ENCODE peak calls at places on chromosomes 7 and 10, in nine cellular contexts. One of them, this sample, is unnamed.

GRCh38 chr7:111162692-111163091 is 71.8 kb downstream of the LRRN3 start:
- DNase-seq in suprapubic skin: no peak
- DNase-seq in ovary: no peak
- DNase-seq in GM12878: no peak
- DNase-seq in stomach: no peak
- DNase-seq in sigmoid colon: no peak
- DNase-seq in A549: no peak
- DNase-seq in transverse colon: no peak
- DNase-seq in K562: no peak
- DNase-seq in this sample: no peak

GRCh38 chr7:47454066-47454950 is 127.6 kb downstream of the TNS3 start:
- DNase-seq in suprapubic skin: no peak
- DNase-seq in ovary: no peak
- DNase-seq in GM12878: no peak
- DNase-seq in stomach: no peak
- DNase-seq in sigmoid colon: no peak
- DNase-seq in A549: no peak
- DNase-seq in transverse colon: no peak
- DNase-seq in K562: no peak
- DNase-seq in this sample: no peak

GRCh38 chr7:25656071-25656470 is 427.8 kb upstream of the NPVF start:
- DNase-seq in suprapubic skin: no peak
- DNase-seq in ovary: no peak
- DNase-seq in GM12878: no peak
- DNase-seq in stomach: no peak
- DNase-seq in sigmoid colon: no peak
- DNase-seq in A549: no peak
- DNase-seq in transverse colon: no peak
- DNase-seq in K562: no peak
- DNase-seq in this sample: no peak

GRCh38 chr10:122054046-122055025 is 65.4 kb downstream of the TACC2 start:
- DNase-seq in suprapubic skin: no peak
- DNase-seq in ovary: peak; percentile 64
- DNase-seq in GM12878: no peak
- DNase-seq in stomach: peak; percentile 54
- DNase-seq in sigmoid colon: peak; percentile 84
- DNase-seq in A549: peak; percentile 55
- DNase-seq in transverse colon: peak; percentile 60
- DNase-seq in K562: peak; percentile 55
- DNase-seq in this sample: peak; percentile 59

GRCh38 chr10:31395695-31396094 is 76.7 kb downstream of the ZEB1 start:
- DNase-seq in suprapubic skin: no peak
- DNase-seq in ovary: no peak
- DNase-seq in GM12878: no peak
- DNase-seq in stomach: no peak
- DNase-seq in sigmoid colon: no peak
- DNase-seq in A549: no peak
- DNase-seq in transverse colon: no peak
- DNase-seq in K562: no peak
- DNase-seq in this sample: no peak

GRCh38 chr10:100886946-100887345 is 25.8 kb upstream of the SLF2 start:
- DNase-seq in suprapubic skin: peak; percentile 15
- DNase-seq in ovary: peak; percentile 78
- DNase-seq in GM12878: no peak
- DNase-seq in stomach: no peak
- DNase-seq in sigmoid colon: peak; percentile 75
- DNase-seq in A549: no peak
- DNase-seq in transverse colon: no peak
- DNase-seq in K562: no peak
- DNase-seq in this sample: peak; percentile 41

GRCh38 chr7:77570330-77571011 is 33.4 kb downstream of the PTPN12 start:
- DNase-seq in suprapubic skin: no peak
- DNase-seq in ovary: no peak
- DNase-seq in GM12878: no peak
- DNase-seq in stomach: no peak
- DNase-seq in sigmoid colon: no peak
- DNase-seq in A549: no peak
- DNase-seq in transverse colon: no peak
- DNase-seq in K562: no peak
- DNase-seq in this sample: no peak

GRCh38 chr7:2663121-2663886 is 24.7 kb upstream of the AMZ1 start:
- DNase-seq in suprapubic skin: peak; percentile 64
- DNase-seq in ovary: peak; percentile 87
- DNase-seq in GM12878: no peak
- DNase-seq in stomach: peak; percentile 50
- DNase-seq in sigmoid colon: peak; percentile 73
- DNase-seq in A549: no peak
- DNase-seq in transverse colon: no peak
- DNase-seq in K562: no peak
- DNase-seq in this sample: no peak

GRCh38 chr10:29479081-29479917 is 155.5 kb downstream of the SVIL start:
- DNase-seq in suprapubic skin: no peak
- DNase-seq in ovary: no peak
- DNase-seq in GM12878: no peak
- DNase-seq in stomach: no peak
- DNase-seq in sigmoid colon: no peak
- DNase-seq in A549: no peak
- DNase-seq in transverse colon: no peak
- DNase-seq in K562: no peak
- DNase-seq in this sample: no peak

GRCh38 chr10:4883079-4883739 is 57.2 kb downstream of the AKR1E2 start:
- DNase-seq in suprapubic skin: no peak
- DNase-seq in ovary: peak; percentile 70
- DNase-seq in GM12878: no peak
- DNase-seq in stomach: no peak
- DNase-seq in sigmoid colon: no peak
- DNase-seq in A549: no peak
- DNase-seq in transverse colon: no peak
- DNase-seq in K562: peak; percentile 62
- DNase-seq in this sample: no peak

GRCh38 chr7:50332241-50333176 is 28.0 kb downstream of the IKZF1 start:
- DNase-seq in suprapubic skin: no peak
- DNase-seq in ovary: no peak
- DNase-seq in GM12878: no peak
- DNase-seq in stomach: no peak
- DNase-seq in sigmoid colon: no peak
- DNase-seq in A549: no peak
- DNase-seq in transverse colon: no peak
- DNase-seq in K562: no peak
- DNase-seq in this sample: no peak

GRCh38 chr7:22563115-22563514 is 63.1 kb upstream of the STEAP1B start:
- DNase-seq in suprapubic skin: no peak
- DNase-seq in ovary: no peak
- DNase-seq in GM12878: no peak
- DNase-seq in stomach: no peak
- DNase-seq in sigmoid colon: no peak
- DNase-seq in A549: no peak
- DNase-seq in transverse colon: no peak
- DNase-seq in K562: peak; percentile 34
- DNase-seq in this sample: no peak

GRCh38 chr10:118840071-118840775 is 85.5 kb upstream of the CACUL1 start:
- DNase-seq in suprapubic skin: no peak
- DNase-seq in ovary: no peak
- DNase-seq in GM12878: no peak
- DNase-seq in stomach: no peak
- DNase-seq in sigmoid colon: no peak
- DNase-seq in A549: no peak
- DNase-seq in transverse colon: peak; percentile 23
- DNase-seq in K562: peak; percentile 14
- DNase-seq in this sample: no peak

GRCh38 chr7:139679731-139680594 is 97.8 kb downstream of the HIPK2 start:
- DNase-seq in suprapubic skin: no peak
- DNase-seq in ovary: no peak
- DNase-seq in GM12878: no peak
- DNase-seq in stomach: peak; percentile 61
- DNase-seq in sigmoid colon: no peak
- DNase-seq in A549: peak; percentile 59
- DNase-seq in transverse colon: no peak
- DNase-seq in K562: no peak
- DNase-seq in this sample: no peak

GRCh38 chr10:97102441-97102840 is 83.3 kb downstream of the SLIT1 start:
- DNase-seq in suprapubic skin: no peak
- DNase-seq in ovary: no peak
- DNase-seq in GM12878: no peak
- DNase-seq in stomach: no peak
- DNase-seq in sigmoid colon: no peak
- DNase-seq in A549: no peak
- DNase-seq in transverse colon: no peak
- DNase-seq in K562: no peak
- DNase-seq in this sample: no peak

GRCh38 chr7:102834999-102835398 is 77.8 kb upstream of the LRRC17 start:
- DNase-seq in suprapubic skin: no peak
- DNase-seq in ovary: no peak
- DNase-seq in GM12878: peak; percentile 57
- DNase-seq in stomach: no peak
- DNase-seq in sigmoid colon: no peak
- DNase-seq in A549: peak; percentile 36
- DNase-seq in transverse colon: no peak
- DNase-seq in K562: no peak
- DNase-seq in this sample: no peak

GRCh38 chr10:86971146-86971991 is 3.1 kb downstream of the ADIRF start:
- DNase-seq in suprapubic skin: peak; percentile 97
- DNase-seq in ovary: peak; percentile 98
- DNase-seq in GM12878: peak; percentile 55
- DNase-seq in stomach: peak; percentile 91
- DNase-seq in sigmoid colon: peak; percentile 96
- DNase-seq in A549: peak; percentile 79
- DNase-seq in transverse colon: peak; percentile 94
- DNase-seq in K562: no peak
- DNase-seq in this sample: peak; percentile 93

GRCh38 chr7:77428777-77429231 is 12.7 kb upstream of the GSAP start:
- DNase-seq in suprapubic skin: no peak
- DNase-seq in ovary: no peak
- DNase-seq in GM12878: no peak
- DNase-seq in stomach: no peak
- DNase-seq in sigmoid colon: no peak
- DNase-seq in A549: no peak
- DNase-seq in transverse colon: no peak
- DNase-seq in K562: no peak
- DNase-seq in this sample: no peak

GRCh38 chr7:151349507-151349853 is 7.9 kb downstream of the NUB1 start:
- DNase-seq in suprapubic skin: no peak
- DNase-seq in ovary: no peak
- DNase-seq in GM12878: no peak
- DNase-seq in stomach: no peak
- DNase-seq in sigmoid colon: no peak
- DNase-seq in A549: no peak
- DNase-seq in transverse colon: peak; percentile 37
- DNase-seq in K562: peak; percentile 44
- DNase-seq in this sample: no peak

GRCh38 chr7:151346180-151346769 is 4.7 kb downstream of the NUB1 start:
- DNase-seq in suprapubic skin: no peak
- DNase-seq in ovary: no peak
- DNase-seq in GM12878: no peak
- DNase-seq in stomach: no peak
- DNase-seq in sigmoid colon: no peak
- DNase-seq in A549: no peak
- DNase-seq in transverse colon: peak; percentile 14
- DNase-seq in K562: no peak
- DNase-seq in this sample: no peak

GRCh38 chr7:151347200-151347599 is 5.6 kb downstream of the NUB1 start:
- DNase-seq in suprapubic skin: no peak
- DNase-seq in ovary: no peak
- DNase-seq in GM12878: no peak
- DNase-seq in stomach: no peak
- DNase-seq in sigmoid colon: no peak
- DNase-seq in A549: no peak
- DNase-seq in transverse colon: no peak
- DNase-seq in K562: no peak
- DNase-seq in this sample: no peak

GRCh38 chr7:151351027-151351426 is 9.4 kb downstream of the NUB1 start:
- DNase-seq in suprapubic skin: no peak
- DNase-seq in ovary: no peak
- DNase-seq in GM12878: no peak
- DNase-seq in stomach: no peak
- DNase-seq in sigmoid colon: no peak
- DNase-seq in A549: peak; percentile 35
- DNase-seq in transverse colon: peak; percentile 26
- DNase-seq in K562: peak; percentile 65
- DNase-seq in this sample: no peak

DNA sequence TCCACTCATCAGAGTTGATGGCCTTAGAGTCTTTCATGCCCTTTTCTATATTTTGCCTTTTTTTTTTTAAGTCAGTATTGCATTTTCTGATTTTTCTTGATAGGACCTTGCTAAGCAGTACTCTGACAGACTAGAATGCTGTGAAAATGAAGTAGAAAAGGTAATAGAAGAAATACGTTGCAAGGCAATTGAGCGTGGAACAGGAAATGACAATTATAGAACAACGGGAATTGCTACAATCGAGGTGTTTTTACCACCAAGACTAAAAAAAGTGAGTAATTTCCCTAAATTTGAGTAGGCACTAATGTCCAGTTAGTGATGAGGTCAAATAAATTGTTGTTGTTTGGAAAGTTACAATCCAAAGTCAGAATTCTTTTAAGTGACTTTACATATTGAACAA is 7.4 kb downstream of the NUB1 start:
- DNase-seq in suprapubic skin: no peak
- DNase-seq in ovary: no peak
- DNase-seq in GM12878: no peak
- DNase-seq in stomach: no peak
- DNase-seq in sigmoid colon: no peak
- DNase-seq in A549: no peak
- DNase-seq in transverse colon: no peak
- DNase-seq in K562: no peak
- DNase-seq in this sample: no peak
- H3K27ac ChIP-seq in suprapubic skin: no peak overlapping the region
- H3K27ac ChIP-seq in ovary: no peak overlapping the region
- H3K27ac ChIP-seq in GM12878: peak overlapping the region; percentile 94
- H3K27ac ChIP-seq in stomach: peak overlapping the region; percentile 93
- H3K27ac ChIP-seq in sigmoid colon: peak overlapping the region; percentile 68
- H3K27ac ChIP-seq in A549: no peak overlapping the region
- H3K27ac ChIP-seq in transverse colon: peak overlapping the region; percentile 83
- H3K27ac ChIP-seq in K562: peak overlapping the region; percentile 69
- H3K27ac ChIP-seq in this sample: peak overlapping the region; percentile 13

GRCh38 chr10:125158528-125159485 is 1.6 kb downstream of the CTBP2 start:
- DNase-seq in suprapubic skin: no peak
- DNase-seq in ovary: peak; percentile 52
- DNase-seq in GM12878: no peak
- DNase-seq in stomach: peak; percentile 53
- DNase-seq in sigmoid colon: peak; percentile 71
- DNase-seq in A549: peak; percentile 52
- DNase-seq in transverse colon: peak; percentile 61
- DNase-seq in K562: peak; percentile 46
- DNase-seq in this sample: no peak
- TF ChIP-seq POLR2A in suprapubic skin: no peak
- TF ChIP-seq POLR2A in ovary: peak; percentile 64
- TF ChIP-seq POLR2A in GM12878: no peak
- TF ChIP-seq POLR2A in stomach: no peak
- TF ChIP-seq POLR2A in sigmoid colon: no peak
- TF ChIP-seq POLR2A in A549: peak; percentile 31
- TF ChIP-seq POLR2A in transverse colon: peak; percentile 57
- TF ChIP-seq POLR2A in K562: peak; percentile 40
- TF ChIP-seq POLR2A in this sample: peak; percentile 66

GRCh38 chr7:32091608-32092210 is 21.5 kb upstream of the PDE1C start:
- DNase-seq in suprapubic skin: no peak
- DNase-seq in ovary: no peak
- DNase-seq in GM12878: no peak
- DNase-seq in stomach: no peak
- DNase-seq in sigmoid colon: no peak
- DNase-seq in A549: no peak
- DNase-seq in transverse colon: no peak
- DNase-seq in K562: no peak
- DNase-seq in this sample: no peak
- TF ChIP-seq EP300 in suprapubic skin: no peak
- TF ChIP-seq EP300 in ovary: no peak
- TF ChIP-seq EP300 in GM12878: no peak
- TF ChIP-seq EP300 in stomach: no peak
- TF ChIP-seq EP300 in sigmoid colon: no peak
- TF ChIP-seq EP300 in A549: no peak
- TF ChIP-seq EP300 in transverse colon: no peak
- TF ChIP-seq EP300 in K562: no peak
- TF ChIP-seq EP300 in this sample: no peak

GRCh38 chr10:1378473-1378872 is 322.3 kb downstream of the WDR37 start:
- DNase-seq in suprapubic skin: no peak
- DNase-seq in ovary: no peak
- DNase-seq in GM12878: no peak
- DNase-seq in stomach: peak; percentile 4
- DNase-seq in sigmoid colon: no peak
- DNase-seq in A549: no peak
- DNase-seq in transverse colon: no peak
- DNase-seq in K562: no peak
- DNase-seq in this sample: no peak
- H3K27ac ChIP-seq in suprapubic skin: no peak overlapping the region
- H3K27ac ChIP-seq in ovary: no peak overlapping the region
- H3K27ac ChIP-seq in GM12878: no peak overlapping the region
- H3K27ac ChIP-seq in stomach: no peak overlapping the region
- H3K27ac ChIP-seq in sigmoid colon: no peak overlapping the region
- H3K27ac ChIP-seq in A549: no peak overlapping the region
- H3K27ac ChIP-seq in transverse colon: no peak overlapping the region
- H3K27ac ChIP-seq in K562: no peak overlapping the region
- H3K27ac ChIP-seq in this sample: no peak overlapping the region

This sample was measured in tibial nerve.